ENCODE peak calls at places on chromosomes 6 and 20, in four cellular contexts. O, A, W and E are unnamed samples. For H3K36me3 and H3K4me1, the result is how much of the 10 kb centered on the place peaks cover.

GRCh38 chr6:129498556-129498940 is 211.4 kb downstream of the ARHGAP18 start:
- DNase-seq in O (no peak), A (peak), W (no peak), E (no peak)

GRCh38 chr6:85129881-85130280 is 320.0 kb upstream of the NT5E start:
- DNase-seq in O (no peak), A (no peak), W (no peak), E (no peak)

GRCh38 chr6:109513571-109514071 is 30.6 kb upstream of the ZBTB24 start:
- DNase-seq in O (no peak), A (peak), W (no peak), E (no peak)

GRCh38 chr6:143792402-143793339 is 50.5 kb upstream of the LTV1 start:
- DNase-seq in O (no peak), A (no peak), W (no peak), E (no peak)

GRCh38 chr20:33702861-33703260 is 16.7 kb upstream of the E2F1 start:
- DNase-seq in O (no peak), A (no peak), W (no peak), E (no peak)

GRCh38 chr6:157145656-157146285 is 177.5 kb downstream of the TMEM242 start:
- DNase-seq in O (no peak), A (no peak), W (peak), E (no peak)

GRCh38 chr6:31115941-31116560 is 1.5 kb downstream of the PSORS1C1 start:
- DNase-seq in O (no peak), A (no peak), W (no peak), E (no peak)

GRCh38 chr20:64246616-64247311 is 8.8 kb upstream of the PCMTD2 start:
- DNase-seq in O (no peak), A (no peak), W (no peak), E (no peak)

GRCh38 chr6:151436300-151436699 is 15.6 kb downstream of the RMND1 start:
- DNase-seq in O (no peak), A (no peak), W (no peak), E (no peak)

GRCh38 chr20:4227085-4227821 is 211.9 kb upstream of the RNF24 start:
- DNase-seq in O (no peak), A (peak), W (peak), E (no peak)

GRCh38 chr6:154986787-154987235 is 8.3 kb upstream of the TIAM2 start:
- DNase-seq in O (no peak), A (no peak), W (no peak), E (no peak)

GRCh38 chr6:119626884-119627619 is 277.5 kb upstream of the MAN1A1 start:
- DNase-seq in O (no peak), A (peak), W (no peak), E (no peak)

GRCh38 chr6:25991785-25992412 is 29.3 kb downstream of the TRIM38 start:
- DNase-seq in O (peak), A (peak), W (peak), E (peak)

GRCh38 chr20:57619053-57619831 is 984 bp downstream of the ZBP1 start:
- DNase-seq in O (peak), A (no peak), W (no peak), E (no peak)

GRCh38 chr20:35953411-35954199 is 697 bp downstream of the SCAND1 start:
- DNase-seq in O (peak), A (no peak), W (peak), E (no peak)

GRCh38 chr20:57866250-57867106 is 156.7 kb upstream of the PMEPA1 start:
- DNase-seq in O (no peak), A (no peak), W (no peak), E (no peak)

GRCh38 chr20:37356387-37356786 is 10.4 kb downstream of the SRC start:
- DNase-seq in O (peak), A (no peak), W (no peak), E (peak)

GRCh38 chr6:134902074-134902861 is 47.6 kb downstream of the ALDH8A1 start:
- DNase-seq in O (no peak), A (no peak), W (no peak), E (no peak)

GRCh38 chr6:141562181-141562800 is 570.4 kb upstream of the GJE1 start:
- DNase-seq in O (peak), A (no peak), W (no peak), E (no peak)

GRCh38 chr6:137798846-137799245 is 68.2 kb upstream of the TNFAIP3 start:
- DNase-seq in O (no peak), A (no peak), W (no peak), E (no peak)

GRCh38 chr6:89045585-89045984 is 35.0 kb upstream of the PNRC1 start:
- DNase-seq in O (no peak), A (no peak), W (no peak), E (no peak)

GRCh38 chr20:19784511-19785172 is 26.6 kb downstream of the RIN2 start:
- DNase-seq in O (peak), A (peak), W (peak), E (no peak)

GRCh38 chr20:19785173-19785799 is 27.2 kb downstream of the RIN2 start:
- DNase-seq in O (no peak), A (no peak), W (no peak), E (no peak)

GRCh38 chr20:19785886-19786285 is 27.8 kb downstream of the RIN2 start:
- DNase-seq in O (no peak), A (no peak), W (no peak), E (no peak)

GRCh38 chr20:19782669-19783068 is 24.6 kb downstream of the RIN2 start:
- DNase-seq in O (no peak), A (no peak), W (no peak), E (no peak)

GRCh38 chr20:19783966-19784401 is 25.9 kb downstream of the RIN2 start:
- DNase-seq in O (no peak), A (peak), W (no peak), E (no peak)
- H3K27ac ChIP-seq in O (peak), A (peak), W (no peak), E (peak)

GRCh38 chr20:53013847-53014246 is 41.7 kb downstream of the TSHZ2 start:
- DNase-seq in O (no peak), A (no peak), W (no peak), E (no peak)
- H3K36me3 ChIP-seq in O (under half), A (under half), W (under half), E (under half)

GRCh38 chr6:18451756-18452155 is 64.6 kb downstream of the RNF144B start:
- DNase-seq in O (no peak), A (no peak), W (no peak), E (no peak)

GRCh38 chr6:18446771-18447170 is 59.6 kb downstream of the RNF144B start:
- DNase-seq in O (no peak), A (no peak), W (no peak), E (no peak)

GRCh38 chr6:18444176-18444575 is 57.0 kb downstream of the RNF144B start:
- DNase-seq in O (no peak), A (no peak), W (no peak), E (no peak)

GRCh38 chr6:18447552-18447951 is 60.4 kb downstream of the RNF144B start:
- DNase-seq in O (no peak), A (no peak), W (no peak), E (no peak)
- H3K4me1 ChIP-seq in O (under half), A (under half), W (under half), E (under half)

GRCh38 chr6:38127284-38127683 is 307.8 kb downstream of the ZFAND3 start:
- DNase-seq in O (no peak), A (no peak), W (no peak), E (no peak)

GRCh38 chr6:38133932-38134703 is 314.6 kb downstream of the ZFAND3 start:
- DNase-seq in O (no peak), A (peak), W (no peak), E (no peak)

GRCh38 chr6:38136547-38136946 is 317.0 kb downstream of the ZFAND3 start:
- DNase-seq in O (no peak), A (no peak), W (no peak), E (no peak)

GRCh38 chr6:38134704-38135088 is 315.2 kb downstream of the ZFAND3 start:
- DNase-seq in O (no peak), A (no peak), W (no peak), E (no peak)

GRCh38 chr6:38131527-38131965 is 312.0 kb downstream of the ZFAND3 start:
- DNase-seq in O (no peak), A (no peak), W (no peak), E (peak)
- H3K27ac ChIP-seq in O (no peak), A (no peak), W (no peak), E (no peak)

DNA sequence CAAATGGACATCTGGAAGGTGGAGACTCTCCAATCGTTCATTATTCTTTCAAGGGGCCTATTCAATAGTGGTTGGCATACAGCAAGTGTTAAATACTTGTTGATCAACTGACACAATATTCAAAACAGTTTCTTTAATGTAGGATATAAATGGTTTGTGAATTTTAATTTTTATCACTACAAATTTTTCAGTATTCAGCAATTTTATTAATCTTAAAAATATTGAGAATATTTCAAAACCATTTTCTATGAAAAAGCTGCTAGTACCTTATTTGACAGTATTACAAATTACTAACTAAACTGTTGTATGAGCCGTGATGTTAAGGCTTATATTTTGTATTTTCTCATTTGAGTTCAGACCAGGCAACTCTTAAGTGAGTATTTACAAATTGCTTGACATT is 32.4 kb downstream of the NCOA7 start:
- DNase-seq in O (no peak), A (no peak), W (no peak), E (no peak)
- H3K36me3 ChIP-seq in O (under half), A (under half), W (under half), E (under half)

DNA sequence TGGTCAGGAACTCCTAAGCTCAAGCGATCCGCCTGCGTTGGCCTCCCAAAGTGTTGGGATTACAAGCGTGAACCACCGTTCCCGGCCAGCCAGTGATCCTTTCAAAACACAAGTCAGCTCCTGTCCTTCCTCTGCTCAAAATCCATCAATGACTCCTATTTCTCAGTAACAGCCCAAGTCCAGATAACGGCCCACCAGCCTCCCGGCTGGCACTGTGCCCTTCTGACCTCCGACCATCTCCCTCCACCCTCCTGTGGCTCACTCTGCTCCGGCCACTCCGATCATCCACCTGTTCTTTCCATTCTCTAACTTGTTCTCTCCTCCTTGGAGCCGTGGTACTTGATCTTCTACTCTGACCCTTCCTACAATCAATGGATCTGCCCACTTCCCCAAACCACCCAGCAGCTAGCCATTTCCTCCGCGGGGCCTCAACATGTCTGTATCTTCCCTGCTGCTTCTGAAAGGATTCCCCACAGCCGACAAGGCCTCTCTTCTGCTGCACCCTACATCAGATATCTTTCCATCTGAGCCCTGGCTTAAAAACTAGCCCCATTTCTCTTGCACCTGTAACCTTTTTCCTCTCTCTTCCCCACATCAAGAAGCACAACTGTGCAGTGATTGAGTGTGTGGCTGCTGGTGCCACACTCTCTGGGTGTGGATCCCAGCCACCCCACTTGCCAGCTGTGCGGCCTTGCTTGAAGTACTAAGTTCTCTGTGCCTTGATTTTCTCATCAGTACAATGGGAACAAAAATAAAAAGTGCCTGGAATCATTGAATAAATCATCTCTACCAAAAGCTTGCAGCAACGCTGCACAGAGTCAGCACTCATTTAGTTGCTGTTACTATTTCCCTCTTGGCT is 6.1 kb upstream of the ZMYND8 start:
- DNase-seq in O (no peak), A (no peak), W (no peak), E (no peak)
- H3K4me1 ChIP-seq in O (half or more), A (under half), W (under half), E (under half)

GRCh38 chr6:37459981-37460800 is 27.2 kb downstream of the CMTR1 start:
- DNase-seq in O (no peak), A (no peak), W (peak), E (no peak)

GRCh38 chr6:37460805-37461204 is 27.8 kb downstream of the CMTR1 start:
- DNase-seq in O (no peak), A (no peak), W (no peak), E (no peak)

GRCh38 chr6:37456126-37456525 is 23.1 kb downstream of the CMTR1 start:
- DNase-seq in O (no peak), A (no peak), W (no peak), E (no peak)

GRCh38 chr6:37454420-37455125 is 21.6 kb downstream of the CMTR1 start:
- DNase-seq in O (peak), A (no peak), W (no peak), E (no peak)

GRCh38 chr6:37456816-37457560 is 24.0 kb downstream of the CMTR1 start:
- DNase-seq in O (peak), A (no peak), W (no peak), E (no peak)
- H3K27ac ChIP-seq in O (no peak), A (no peak), W (no peak), E (no peak)

GRCh38 chr20:17976305-17976704 is 7.5 kb downstream of the MGME1 start:
- DNase-seq in O (no peak), A (no peak), W (no peak), E (no peak)
- H3K36me3 ChIP-seq in O (under half), A (under half), W (under half), E (under half)